ENCODE peak calls at places on chromosome 19, in four cellular contexts. A is GF-D8, K is uterus, X is germinal center. L is an unnamed sample.

GRCh38 chr19:38277969-38278680 is 13.8 kb downstream of the SPINT2 start:
- DNase-seq in A (no peak), K (peak), X (no peak), L (no peak)

GRCh38 chr19:31316201-31316951 is 32.9 kb downstream of the TSHZ3 start:
- DNase-seq in A (no peak), K (peak), X (no peak), L (no peak)

GRCh38 chr19:4477034-4477801 is 5.1 kb downstream of the HDGFL2 start:
- DNase-seq in A (no peak), K (no peak), X (no peak), L (no peak)

GRCh38 chr19:45638930-45639729 is at the start of gene EML2:
- DNase-seq in A (no peak), K (peak), X (peak), L (peak)

GRCh38 chr19:15897738-15898276 is at the start of gene CYP4F2:
- DNase-seq in A (no peak), K (no peak), X (no peak), L (peak)

GRCh38 chr19:10431943-10432735 is 11.8 kb downstream of the PDE4A start:
- DNase-seq in A (no peak), K (peak), X (peak), L (peak)

GRCh38 chr19:50432221-50432626 is 468 bp upstream of the MYBPC2 start:
- DNase-seq in A (no peak), K (no peak), X (no peak), L (peak)

GRCh38 chr19:18429717-18430416 is 8.1 kb downstream of the ISYNA1 start:
- DNase-seq in A (no peak), K (no peak), X (no peak), L (no peak)

GRCh38 chr19:19098084-19098702 is 34.4 kb downstream of the SLC25A42 start:
- DNase-seq in A (no peak), K (no peak), X (no peak), L (no peak)

GRCh38 chr19:49430678-49431329 is 5.6 kb downstream of the GFY start:
- DNase-seq in A (no peak), K (no peak), X (no peak), L (peak)

GRCh38 chr19:15216363-15216762 is 15.6 kb upstream of the NOTCH3 start:
- DNase-seq in A (no peak), K (no peak), X (no peak), L (no peak)

GRCh38 chr19:6318772-6319171 is 14.6 kb downstream of the ACER1 start:
- DNase-seq in A (no peak), K (no peak), X (no peak), L (no peak)

GRCh38 chr19:38971672-38972071 is 3.9 kb downstream of the FBXO17 start:
- DNase-seq in A (no peak), K (no peak), X (no peak), L (no peak)

GRCh38 chr19:48495391-48495790 is 16.2 kb downstream of the LMTK3 start:
- DNase-seq in A (peak), K (no peak), X (no peak), L (no peak)

GRCh38 chr19:31784631-31785237 is 435.5 kb upstream of the TSHZ3 start:
- DNase-seq in A (no peak), K (no peak), X (no peak), L (no peak)

GRCh38 chr19:9306443-9306842 is 3.2 kb downstream of the ZNF699 start:
- DNase-seq in A (no peak), K (no peak), X (no peak), L (no peak)

GRCh38 chr19:36986601-36987000 is 70.5 kb downstream of the ZNF568 start:
- DNase-seq in A (no peak), K (no peak), X (no peak), L (no peak)

GRCh38 chr19:17304386-17305047 is 1.2 kb upstream of the MRPL34 start:
- DNase-seq in A (no peak), K (no peak), X (no peak), L (no peak)

GRCh38 chr19:14059093-14059480 is 2.8 kb downstream of the PALM3 start:
- DNase-seq in A (no peak), K (no peak), X (peak), L (peak)

GRCh38 chr19:12544401-12544876 is 6.8 kb downstream of the ZNF564 start:
- DNase-seq in A (peak), K (no peak), X (no peak), L (no peak)

GRCh38 chr19:18408053-18408476 is 10.6 kb upstream of the LRRC25 start:
- DNase-seq in A (peak), K (no peak), X (peak), L (peak)

GRCh38 chr19:3969435-3970312 is 1.2 kb downstream of the DAPK3 start:
- DNase-seq in A (no peak), K (no peak), X (no peak), L (no peak)

GRCh38 chr19:13152356-13152853 is 2.2 kb downstream of the IER2 start:
- DNase-seq in A (no peak), K (no peak), X (no peak), L (no peak)

GRCh38 chr19:3284759-3285646 is 60.5 kb downstream of the CELF5 start:
- DNase-seq in A (no peak), K (peak), X (peak), L (peak)

GRCh38 chr19:12783226-12783848 is 7.9 kb upstream of the JUNB start:
- DNase-seq in A (no peak), K (no peak), X (no peak), L (no peak)

GRCh38 chr19:22807061-22807835 is 23.3 kb upstream of the ZNF99 start:
- DNase-seq in A (no peak), K (no peak), X (no peak), L (no peak)

GRCh38 chr19:13398780-13399726 is 107.2 kb downstream of the CACNA1A start:
- DNase-seq in A (no peak), K (no peak), X (no peak), L (no peak)

GRCh38 chr19:49906879-49907564 is 10.3 kb upstream of the IL4I1 start:
- DNase-seq in A (no peak), K (no peak), X (no peak), L (no peak)

GRCh38 chr19:53958168-53958571 is 4.6 kb upstream of the CACNG8 start:
- DNase-seq in A (no peak), K (no peak), X (no peak), L (peak)

GRCh38 chr19:6500837-6501739 is 1.0 kb downstream of the TUBB4A start:
- DNase-seq in A (no peak), K (no peak), X (no peak), L (no peak)